ENCODE peak calls at places on chromosomes 3 and 15, in seven cellular contexts. One of them, this sample, is unnamed. For H3K27me3, the result is how much of the 10 kb centered on the place peaks cover.

GRCh38 chr3:35448681-35449080 is 190.6 kb upstream of the ARPP21 start:
- DNase-seq in adrenal gland: no peak
- DNase-seq in fibroblast of lung: no peak
- DNase-seq in breast epithelium: no peak
- DNase-seq in transverse colon: no peak
- DNase-seq in neural progenitor cell: no peak
- DNase-seq in cardiac muscle cell: no peak
- DNase-seq in this sample: no peak

GRCh38 chr3:187210555-187211327 is 13.5 kb downstream of the RTP1 start:
- DNase-seq in neural progenitor cell: peak
- DNase-seq in transverse colon: no peak
- DNase-seq in adrenal gland: no peak
- DNase-seq in breast epithelium: peak
- DNase-seq in cardiac muscle cell: peak
- DNase-seq in fibroblast of lung: no peak
- DNase-seq in this sample: no peak

GRCh38 chr3:184371570-184372018 is 6.4 kb downstream of the THPO start:
- DNase-seq in neural progenitor cell: peak
- DNase-seq in breast epithelium: peak
- DNase-seq in adrenal gland: peak
- DNase-seq in fibroblast of lung: peak
- DNase-seq in transverse colon: peak
- DNase-seq in cardiac muscle cell: peak
- DNase-seq in this sample: no peak

GRCh38 chr3:165382672-165383071 is 186.5 kb upstream of the SLITRK3 start:
- DNase-seq in adrenal gland: no peak
- DNase-seq in cardiac muscle cell: no peak
- DNase-seq in transverse colon: no peak
- DNase-seq in breast epithelium: no peak
- DNase-seq in neural progenitor cell: no peak
- DNase-seq in fibroblast of lung: no peak
- DNase-seq in this sample: no peak

GRCh38 chr3:160929595-160929994 is 173.6 kb downstream of the PPM1L start:
- DNase-seq in adrenal gland: no peak
- DNase-seq in breast epithelium: no peak
- DNase-seq in fibroblast of lung: no peak
- DNase-seq in transverse colon: peak
- DNase-seq in neural progenitor cell: peak
- DNase-seq in cardiac muscle cell: peak
- DNase-seq in this sample: no peak

GRCh38 chr15:101053261-101053660 is 134.1 kb downstream of the LRRK1 start:
- DNase-seq in neural progenitor cell: no peak
- DNase-seq in transverse colon: no peak
- DNase-seq in breast epithelium: no peak
- DNase-seq in cardiac muscle cell: no peak
- DNase-seq in adrenal gland: no peak
- DNase-seq in fibroblast of lung: no peak
- DNase-seq in this sample: no peak

GRCh38 chr3:190863119-190863465 is 598 bp upstream of the GMNC start:
- DNase-seq in neural progenitor cell: no peak
- DNase-seq in breast epithelium: no peak
- DNase-seq in transverse colon: no peak
- DNase-seq in cardiac muscle cell: no peak
- DNase-seq in adrenal gland: no peak
- DNase-seq in fibroblast of lung: peak
- DNase-seq in this sample: no peak

GRCh38 chr3:141940204-141940776 is 63.8 kb downstream of the ATP1B3 start:
- DNase-seq in fibroblast of lung: peak
- DNase-seq in neural progenitor cell: peak
- DNase-seq in cardiac muscle cell: peak
- DNase-seq in breast epithelium: peak
- DNase-seq in transverse colon: peak
- DNase-seq in adrenal gland: peak
- DNase-seq in this sample: no peak

GRCh38 chr15:92163641-92164040 is 230.0 kb upstream of the ST8SIA2 start:
- DNase-seq in adrenal gland: no peak
- DNase-seq in breast epithelium: no peak
- DNase-seq in transverse colon: no peak
- DNase-seq in cardiac muscle cell: no peak
- DNase-seq in neural progenitor cell: no peak
- DNase-seq in fibroblast of lung: no peak
- DNase-seq in this sample: no peak

GRCh38 chr15:65334586-65335231 is 30.2 kb downstream of the RNU5B-1 start:
- DNase-seq in cardiac muscle cell: no peak
- DNase-seq in adrenal gland: no peak
- DNase-seq in fibroblast of lung: no peak
- DNase-seq in breast epithelium: no peak
- DNase-seq in transverse colon: no peak
- DNase-seq in neural progenitor cell: peak
- DNase-seq in this sample: no peak

GRCh38 chr15:87609474-87609873 is 647.1 kb downstream of the NTRK3 start:
- DNase-seq in fibroblast of lung: peak
- DNase-seq in breast epithelium: no peak
- DNase-seq in transverse colon: no peak
- DNase-seq in cardiac muscle cell: peak
- DNase-seq in neural progenitor cell: no peak
- DNase-seq in adrenal gland: no peak
- DNase-seq in this sample: no peak

GRCh38 chr3:171801738-171802600 is 8.3 kb downstream of the PLD1 start:
- DNase-seq in breast epithelium: no peak
- DNase-seq in fibroblast of lung: peak
- DNase-seq in cardiac muscle cell: peak
- DNase-seq in transverse colon: no peak
- DNase-seq in adrenal gland: no peak
- DNase-seq in neural progenitor cell: no peak
- DNase-seq in this sample: no peak

GRCh38 chr3:132071043-132071442 is 36.2 kb upstream of the CPNE4 start:
- DNase-seq in transverse colon: no peak
- DNase-seq in breast epithelium: no peak
- DNase-seq in neural progenitor cell: no peak
- DNase-seq in adrenal gland: no peak
- DNase-seq in fibroblast of lung: no peak
- DNase-seq in cardiac muscle cell: peak
- DNase-seq in this sample: no peak

GRCh38 chr3:50338989-50339388 is 1.6 kb downstream of the RASSF1 start:
- DNase-seq in cardiac muscle cell: no peak
- DNase-seq in adrenal gland: no peak
- DNase-seq in fibroblast of lung: no peak
- DNase-seq in neural progenitor cell: no peak
- DNase-seq in breast epithelium: no peak
- DNase-seq in transverse colon: no peak
- DNase-seq in this sample: no peak
- H3K4me3 ChIP-seq in cardiac muscle cell: no peak
- H3K4me3 ChIP-seq in adrenal gland: no peak
- H3K4me3 ChIP-seq in fibroblast of lung: peak
- H3K4me3 ChIP-seq in neural progenitor cell: no peak
- H3K4me3 ChIP-seq in breast epithelium: no peak
- H3K4me3 ChIP-seq in transverse colon: no peak
- H3K4me3 ChIP-seq in this sample: peak

DNA sequence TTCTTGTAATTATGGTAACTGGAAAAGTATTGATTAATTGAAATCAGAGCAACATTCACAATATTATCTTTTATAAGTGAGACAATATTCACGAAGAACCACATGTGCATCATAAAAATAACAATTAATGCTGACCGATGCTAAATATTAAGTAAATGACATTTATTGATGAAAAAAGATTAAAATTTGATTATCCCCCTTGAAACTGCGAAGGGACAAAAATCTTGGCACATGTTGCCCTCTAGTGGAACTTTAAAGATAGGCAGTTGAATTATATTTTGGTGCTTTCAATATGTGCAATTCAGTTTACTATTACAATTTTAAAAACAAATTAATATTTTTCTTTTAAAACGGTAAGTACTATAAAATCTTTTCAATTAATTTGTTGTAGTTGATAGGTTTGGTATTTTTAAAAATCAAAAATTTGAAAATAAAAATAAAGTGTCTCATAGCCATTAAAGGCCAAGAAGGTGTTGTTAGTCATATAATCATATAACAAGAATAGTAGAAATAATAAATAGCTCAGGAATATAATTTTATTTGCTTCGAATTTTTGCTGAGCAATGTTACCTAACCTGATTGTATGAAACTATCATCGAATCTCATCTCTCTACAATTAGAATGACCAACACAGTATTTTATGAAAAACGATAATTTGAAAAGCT is 270.2 kb downstream of the ROBO1 start:
- DNase-seq in transverse colon: no peak
- DNase-seq in neural progenitor cell: peak
- DNase-seq in breast epithelium: no peak
- DNase-seq in cardiac muscle cell: peak
- DNase-seq in fibroblast of lung: peak
- DNase-seq in adrenal gland: no peak
- DNase-seq in this sample: no peak
- TF ChIP-seq CTCF in transverse colon: peak
- TF ChIP-seq CTCF in neural progenitor cell: peak
- TF ChIP-seq CTCF in breast epithelium: peak
- TF ChIP-seq CTCF in cardiac muscle cell: peak
- TF ChIP-seq CTCF in fibroblast of lung: peak
- TF ChIP-seq CTCF in adrenal gland: peak
- TF ChIP-seq CTCF in this sample: peak

DNA sequence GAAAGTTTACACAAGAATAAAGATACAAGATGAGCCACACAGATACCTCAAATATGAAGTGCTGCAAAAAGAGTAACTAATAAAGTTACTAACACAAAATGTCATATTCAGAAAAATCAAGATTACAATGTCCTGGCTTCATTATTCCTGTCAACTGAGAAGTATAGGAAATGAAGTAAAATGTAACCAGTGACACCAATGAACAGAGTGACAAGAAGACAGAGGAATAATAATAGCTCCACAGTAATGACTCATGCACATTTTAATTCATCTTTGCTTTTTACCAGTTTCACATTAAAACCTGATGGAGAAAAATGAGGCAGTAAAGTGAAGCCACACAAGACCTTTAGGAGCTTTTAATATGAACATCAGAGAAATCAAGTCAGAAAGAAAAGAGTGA is 214.1 kb downstream of the ZBBX start:
- DNase-seq in adrenal gland: no peak
- DNase-seq in fibroblast of lung: no peak
- DNase-seq in neural progenitor cell: no peak
- DNase-seq in cardiac muscle cell: no peak
- DNase-seq in breast epithelium: no peak
- DNase-seq in transverse colon: no peak
- DNase-seq in this sample: no peak
- H3K27me3 ChIP-seq in adrenal gland: under half
- H3K27me3 ChIP-seq in fibroblast of lung: under half
- H3K27me3 ChIP-seq in neural progenitor cell: half or more
- H3K27me3 ChIP-seq in cardiac muscle cell: under half
- H3K27me3 ChIP-seq in breast epithelium: under half
- H3K27me3 ChIP-seq in transverse colon: under half
- H3K27me3 ChIP-seq in this sample: under half

DNA sequence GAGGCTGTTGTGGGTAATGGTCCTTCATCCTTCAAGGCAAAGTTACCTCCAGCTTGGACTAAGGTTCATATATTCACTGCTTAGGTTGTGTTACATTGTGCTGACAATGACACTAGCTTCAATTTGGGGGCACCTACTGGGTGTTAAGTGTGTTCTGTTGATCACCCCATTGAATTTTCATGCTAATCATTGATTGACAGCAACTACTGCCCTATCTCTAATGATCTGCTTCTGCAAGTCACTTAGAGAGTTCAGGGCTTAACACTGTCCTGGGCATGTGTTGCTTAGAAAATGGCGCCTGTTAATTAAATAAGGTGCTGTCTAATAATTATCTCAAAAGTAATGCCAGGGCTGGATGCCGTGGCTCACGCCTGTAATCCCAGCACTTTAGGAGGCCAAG is 3.4 kb downstream of the FLNB start:
- DNase-seq in adrenal gland: no peak
- DNase-seq in breast epithelium: no peak
- DNase-seq in transverse colon: no peak
- DNase-seq in cardiac muscle cell: no peak
- DNase-seq in fibroblast of lung: no peak
- DNase-seq in neural progenitor cell: no peak
- DNase-seq in this sample: no peak
- H3K4me3 ChIP-seq in adrenal gland: no peak
- H3K4me3 ChIP-seq in breast epithelium: peak
- H3K4me3 ChIP-seq in transverse colon: peak
- H3K4me3 ChIP-seq in cardiac muscle cell: no peak
- H3K4me3 ChIP-seq in fibroblast of lung: no peak
- H3K4me3 ChIP-seq in neural progenitor cell: no peak
- H3K4me3 ChIP-seq in this sample: peak

DNA sequence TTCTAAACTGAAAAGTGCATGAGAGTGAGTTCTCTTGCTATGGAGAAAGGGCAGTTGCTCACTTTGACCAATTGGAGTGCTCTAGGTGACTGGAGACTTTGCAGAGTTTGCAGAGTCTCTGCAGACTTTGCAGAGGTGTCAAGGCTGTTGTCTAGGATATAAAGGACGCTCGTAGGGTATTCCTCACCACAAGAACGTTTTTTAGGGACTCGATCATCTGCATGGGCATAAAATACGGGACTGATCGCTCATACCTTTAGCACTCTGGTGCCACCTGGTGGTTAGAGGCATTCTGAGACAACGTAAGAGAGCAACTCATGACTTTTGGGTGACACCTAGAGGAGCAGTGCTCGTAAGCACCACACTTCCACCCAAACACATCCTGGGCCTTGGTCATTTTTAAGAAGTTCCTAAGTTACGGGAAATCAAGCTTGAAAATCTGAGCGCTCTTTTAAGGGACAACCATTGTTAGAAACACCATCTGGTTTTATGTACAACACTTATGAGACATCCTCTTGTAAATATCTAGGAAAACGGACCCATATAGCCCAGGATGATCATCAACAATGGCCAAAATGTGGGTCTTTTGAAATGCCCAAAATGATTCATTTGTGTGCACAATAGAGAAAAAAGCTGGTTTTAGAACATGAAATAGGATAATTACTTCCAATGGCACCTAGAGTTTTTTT is 51.6 kb upstream of the XCR1 start:
- DNase-seq in neural progenitor cell: peak
- DNase-seq in fibroblast of lung: peak
- DNase-seq in adrenal gland: peak
- DNase-seq in cardiac muscle cell: peak
- DNase-seq in breast epithelium: peak
- DNase-seq in transverse colon: peak
- DNase-seq in this sample: peak
- TF ChIP-seq CTCF in neural progenitor cell: peak
- TF ChIP-seq CTCF in fibroblast of lung: peak
- TF ChIP-seq CTCF in adrenal gland: peak
- TF ChIP-seq CTCF in cardiac muscle cell: peak
- TF ChIP-seq CTCF in breast epithelium: peak
- TF ChIP-seq CTCF in transverse colon: peak
- TF ChIP-seq CTCF in this sample: peak